ENCODE peak calls at places on chromosomes 16 and 17, in eight cellular contexts. Z is GM23248, D is hepatocyte, U is GM23338, J is MM.1S, E is OCI-LY7, V is neural progenitor cell, B is HCT116. F is an unnamed sample.

GRCh38 chr17:45353047-45353446 is 36.2 kb upstream of the MAP3K14 start:
- DNase-seq in J (no peak), E (no peak), V (no peak), D (no peak), B (no peak), Z (no peak), U (no peak), F (no peak)

GRCh38 chr16:31412750-31413149 is 15.4 kb downstream of the COX6A2 start:
- DNase-seq in J (no peak), Z (no peak), B (no peak), D (no peak), U (no peak), V (no peak), E (no peak), F (no peak)

GRCh38 chr16:72066747-72067146 is 3.7 kb downstream of the HPR start:
- DNase-seq in U (peak), Z (peak), B (peak), V (peak), J (peak), E (peak), D (peak), F (peak)

GRCh38 chr16:20883554-20884239 is 16.5 kb downstream of the DCUN1D3 start:
- DNase-seq in Z (no peak), V (no peak), B (no peak), U (no peak), J (no peak), E (no peak), D (peak), F (no peak)

GRCh38 chr16:2229602-2230250 is 6.3 kb downstream of the E4F1 start:
- DNase-seq in E (no peak), U (no peak), V (no peak), J (no peak), D (no peak), Z (no peak), B (no peak), F (no peak)

GRCh38 chr17:57499648-57500049 is 243.3 kb downstream of the MSI2 start:
- DNase-seq in B (no peak), E (no peak), D (no peak), U (no peak), Z (peak), V (no peak), J (no peak), F (peak)

GRCh38 chr17:45246861-45247428 is 14.9 kb downstream of the SPATA32 start:
- DNase-seq in V (peak), J (no peak), D (peak), Z (peak), B (no peak), E (peak), U (peak), F (peak)

GRCh38 chr17:75909812-75910274 is 5.2 kb upstream of the MRPL38 start:
- DNase-seq in Z (peak), J (no peak), B (no peak), E (no peak), U (no peak), D (no peak), V (no peak), F (peak)

GRCh38 chr17:76887809-76888208 is 19.6 kb downstream of the MGAT5B start:
- DNase-seq in V (no peak), D (no peak), E (no peak), Z (no peak), B (no peak), U (peak), J (no peak), F (no peak)

GRCh38 chr17:41131979-41132378 is 8.0 kb upstream of the KRTAP4-12 start:
- DNase-seq in U (no peak), D (no peak), E (no peak), V (no peak), Z (peak), B (peak), J (no peak), F (no peak)

GRCh38 chr16:64363039-64363438 is 758.8 kb downstream of the CDH11 start:
- DNase-seq in B (no peak), U (no peak), E (no peak), D (no peak), Z (peak), V (no peak), J (no peak), F (no peak)
- TF ChIP-seq EZH2phosphoT487 in B (no peak), U (no peak), E (no peak), D (no peak), Z (no peak), V (no peak), J (no peak), F (no peak)

GRCh38 chr17:55159251-55159650 is 105.5 kb upstream of the HLF start:
- DNase-seq in Z (peak), V (no peak), J (no peak), E (no peak), B (no peak), U (no peak), D (no peak), F (no peak)
- TF ChIP-seq EZH2phosphoT487 in Z (no peak), V (no peak), J (no peak), E (no peak), B (no peak), U (no peak), D (no peak), F (no peak)

GRCh38 chr16:29712770-29713169 is 33.0 kb downstream of the C16orf54 start:
- DNase-seq in B (no peak), U (no peak), Z (no peak), V (no peak), D (no peak), J (no peak), E (no peak), F (no peak)

GRCh38 chr16:29714396-29714795 is 31.4 kb downstream of the C16orf54 start:
- DNase-seq in U (no peak), B (no peak), Z (no peak), E (no peak), V (no peak), J (no peak), D (no peak), F (no peak)

GRCh38 chr16:29708917-29709600 is 30.1 kb downstream of the QPRT start:
- DNase-seq in J (no peak), V (peak), E (no peak), U (peak), B (no peak), Z (no peak), D (no peak), F (no peak)

GRCh38 chr16:29714972-29715371 is 30.8 kb downstream of the C16orf54 start:
- DNase-seq in U (no peak), E (no peak), Z (no peak), V (no peak), B (no peak), J (no peak), D (no peak), F (no peak)

GRCh38 chr16:29710227-29711219 is 31.5 kb downstream of the QPRT start:
- DNase-seq in B (peak), U (peak), J (peak), D (peak), Z (peak), V (peak), E (peak), F (peak)
- TF ChIP-seq EZH2phosphoT487 in B (no peak), U (no peak), J (no peak), D (no peak), Z (no peak), V (no peak), E (no peak), F (no peak)

DNA sequence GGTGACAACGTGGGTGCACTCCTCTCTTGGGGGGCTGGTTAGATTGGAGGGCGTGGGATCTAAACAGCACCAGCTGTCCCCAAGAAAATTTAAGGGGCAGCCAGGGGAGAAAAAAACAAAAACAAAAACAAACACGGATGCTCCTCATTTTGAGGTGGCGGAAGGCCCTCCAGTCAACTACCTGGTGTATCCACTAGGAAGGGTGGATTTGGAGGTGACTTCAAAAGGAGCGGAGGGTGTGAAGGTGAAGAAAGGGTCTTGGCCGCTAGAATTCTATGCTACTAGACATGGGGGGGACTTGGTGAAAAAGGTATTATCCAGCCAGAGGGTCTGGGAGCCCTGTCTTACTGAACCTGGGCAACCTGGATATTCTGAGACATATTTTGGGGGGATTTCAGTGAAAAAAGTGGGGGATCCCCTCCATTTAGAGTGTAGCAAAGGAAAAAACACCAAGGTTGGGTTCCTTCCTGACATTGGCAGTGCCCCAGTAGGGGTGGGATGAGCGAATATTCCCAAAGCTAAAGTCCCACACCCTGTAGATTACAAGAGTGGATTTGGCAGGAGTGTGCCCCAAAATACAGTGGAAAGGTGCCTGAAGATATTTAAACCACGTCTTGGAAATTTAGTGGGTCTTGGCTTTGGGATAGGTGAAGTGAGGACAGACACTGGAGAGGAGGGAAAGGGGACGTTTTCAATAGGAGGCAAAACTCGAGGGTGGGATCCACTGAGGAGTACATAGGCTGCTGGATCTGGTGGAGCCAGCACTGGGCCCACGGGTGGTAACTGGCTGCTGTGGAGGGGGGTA is 454 bp upstream of the FGF11 start:
- DNase-seq in E (no peak), U (no peak), D (no peak), V (no peak), B (no peak), J (no peak), Z (no peak), F (no peak)
- TF ChIP-seq EZH2phosphoT487 in E (no peak), U (no peak), D (no peak), V (peak), B (no peak), J (no peak), Z (no peak), F (no peak)

GRCh38 chr16:70737377-70738082 is 51.7 kb upstream of the MTSS2 start:
- DNase-seq in E (peak), D (peak), Z (peak), J (peak), B (no peak), V (no peak), U (no peak), F (peak)

GRCh38 chr16:70736454-70737376 is 50.9 kb upstream of the MTSS2 start:
- DNase-seq in Z (peak), E (peak), B (no peak), J (no peak), V (peak), U (peak), D (no peak), F (no peak)

GRCh38 chr16:70739389-70739788 is 53.5 kb upstream of the MTSS2 start:
- DNase-seq in U (no peak), V (no peak), D (no peak), Z (no peak), B (no peak), J (no peak), E (no peak), F (no peak)

GRCh38 chr16:70740174-70740918 is 54.5 kb upstream of the MTSS2 start:
- DNase-seq in Z (no peak), U (no peak), B (no peak), J (no peak), D (no peak), V (no peak), E (no peak), F (no peak)

DNA sequence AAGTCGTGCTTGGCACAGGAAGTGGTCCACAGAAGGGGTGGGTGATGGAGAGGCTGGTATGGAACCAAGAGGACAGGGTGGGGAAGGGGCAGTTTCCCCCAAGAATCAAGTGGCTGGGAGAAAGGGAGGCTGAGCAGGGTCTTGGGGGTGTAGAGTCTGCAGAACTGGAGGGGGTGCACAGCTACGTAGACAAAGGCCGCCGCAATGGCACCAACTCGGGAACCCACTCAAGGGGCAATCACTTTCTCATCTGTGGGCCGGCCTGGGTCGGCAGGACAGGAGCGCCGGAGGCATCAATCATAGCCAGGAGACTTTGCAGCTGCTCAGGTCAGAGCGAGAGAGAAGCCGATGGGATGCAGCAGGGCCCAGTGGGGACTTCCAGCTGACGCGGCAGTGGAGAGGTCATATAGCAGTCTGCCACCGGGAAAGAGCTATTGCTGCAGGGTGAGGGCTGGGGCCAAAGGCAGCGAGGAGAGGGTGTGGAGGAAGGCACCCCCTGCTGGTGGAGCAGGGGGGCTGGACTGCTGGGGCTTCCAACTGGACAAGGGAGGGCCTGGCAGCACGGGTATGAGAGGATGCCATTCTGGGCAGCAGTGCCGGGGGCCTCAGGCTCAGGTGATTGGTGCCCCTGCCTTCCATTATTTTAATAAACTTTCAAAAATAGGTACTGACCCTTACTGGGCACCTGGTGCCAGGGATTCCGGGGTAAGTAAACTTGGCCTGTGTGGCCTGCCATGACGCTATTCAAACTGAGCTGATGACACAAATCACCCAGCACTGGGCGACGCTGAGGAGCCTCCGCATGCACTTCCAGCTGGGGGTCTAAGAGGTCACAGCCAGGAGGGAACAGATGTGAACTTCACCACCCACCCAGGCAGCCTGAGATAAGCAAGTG is 52.5 kb upstream of the MTSS2 start:
- DNase-seq in J (peak), V (peak), E (peak), Z (peak), D (peak), B (no peak), U (peak), F (peak)
- TF ChIP-seq EZH2phosphoT487 in J (no peak), V (no peak), E (no peak), Z (no peak), D (no peak), B (no peak), U (no peak), F (no peak)

F was measured in SK-N-SH.